ENCODE peak calls at places on chromosomes 2 and 18, in five cellular contexts. F, N, Q, W and P are unnamed samples.

GRCh38 chr2:583666-584065 is 93.5 kb downstream of the TMEM18 start:
- DNase-seq in F (no peak), N (no peak), Q (peak; percentile 36), W (no peak), P (no peak)

GRCh38 chr2:184692137-184692734 is 93.9 kb downstream of the ZNF804A start:
- DNase-seq in F (no peak), N (no peak), Q (no peak), W (no peak), P (no peak)

GRCh38 chr2:143161982-143162837 is 33.0 kb downstream of the ARHGAP15 start:
- DNase-seq in F (peak; percentile 21), N (peak; percentile 35), Q (no peak), W (no peak), P (peak; percentile 47)

GRCh38 chr2:143936758-143937562 is 583.0 kb downstream of the ZEB2 start:
- DNase-seq in F (no peak), N (no peak), Q (no peak), W (peak; percentile 68), P (no peak)

GRCh38 chr2:14982790-14983189 is 350.3 kb downstream of the LRATD1 start:
- DNase-seq in F (no peak), N (no peak), Q (no peak), W (no peak), P (no peak)

GRCh38 chr2:241885701-241886643 is 16.4 kb downstream of the RTP5 start:
- DNase-seq in F (no peak), N (no peak), Q (no peak), W (no peak), P (no peak)

GRCh38 chr2:201234167-201235139 is 25.9 kb upstream of the CASP8 start:
- DNase-seq in F (no peak), N (no peak), Q (no peak), W (no peak), P (no peak)

GRCh38 chr2:237438082-237438925 is 24.3 kb upstream of the COL6A3 start:
- DNase-seq in F (no peak), N (no peak), Q (no peak), W (no peak), P (peak; percentile 44)

GRCh38 chr2:239927424-239927981 is 97.6 kb downstream of the NDUFA10 start:
- DNase-seq in F (peak; percentile 61), N (peak; percentile 19), Q (peak; percentile 54), W (peak; percentile 53), P (peak; percentile 73)

GRCh38 chr2:127104881-127105655 is 1.9 kb downstream of the BIN1 start:
- DNase-seq in F (no peak), N (no peak), Q (no peak), W (peak; percentile 60), P (no peak)

GRCh38 chr2:27494944-27495554 is at the start of gene FNDC4:
- DNase-seq in F (no peak), N (no peak), Q (no peak), W (no peak), P (no peak)

GRCh38 chr2:144449028-144449406 is 70.9 kb downstream of the ZEB2 start:
- DNase-seq in F (no peak), N (no peak), Q (no peak), W (peak; percentile 73), P (no peak)

GRCh38 chr2:179991344-179991743 is 15.8 kb downstream of the CWC22 start:
- DNase-seq in F (no peak), N (no peak), Q (no peak), W (no peak), P (no peak)

GRCh38 chr18:331231-331771 is 63.5 kb upstream of the THOC1 start:
- DNase-seq in F (no peak), N (no peak), Q (no peak), W (no peak), P (no peak)

GRCh38 chr18:76859474-76860339 is 37.4 kb downstream of the ZNF236 start:
- DNase-seq in F (no peak), N (no peak), Q (no peak), W (no peak), P (no peak)

GRCh38 chr18:9615973-9616559 is 1.7 kb upstream of the PPP4R1 start:
- DNase-seq in F (no peak), N (no peak), Q (no peak), W (no peak), P (peak; percentile 81)

GRCh38 chr2:3470856-3471737 is 48.2 kb downstream of the ADI1 start:
- DNase-seq in F (no peak), N (no peak), Q (no peak), W (no peak), P (no peak)

GRCh38 chr2:42101641-42102605 is 54.1 kb downstream of the PKDCC start:
- DNase-seq in F (peak; percentile 61), N (peak; percentile 88), Q (no peak), W (peak; percentile 81), P (peak; percentile 65)

GRCh38 chr2:53593891-53594585 is 173.6 kb upstream of the CHAC2 start:
- DNase-seq in F (peak; percentile 18), N (no peak), Q (no peak), W (no peak), P (peak; percentile 74)

GRCh38 chr2:238729261-238729935 is 118.5 kb upstream of the TWIST2 start:
- DNase-seq in F (no peak), N (no peak), Q (peak; percentile 54), W (no peak), P (no peak)

GRCh38 chr2:121480826-121481225 is 49.9 kb upstream of the RNU4ATAC start:
- DNase-seq in F (no peak), N (no peak), Q (no peak), W (no peak), P (peak; percentile 73)

GRCh38 chr2:79327460-79327859 is 167.9 kb upstream of the REG3A start:
- DNase-seq in F (no peak), N (no peak), Q (no peak), W (no peak), P (no peak)

GRCh38 chr2:222293660-222294630 is 4.9 kb downstream of the PAX3 start:
- DNase-seq in F (no peak), N (no peak), Q (no peak), W (no peak), P (no peak)

GRCh38 chr2:226795281-226796011 is 4.2 kb downstream of the IRS1 start:
- DNase-seq in F (no peak), N (no peak), Q (no peak), W (peak; percentile 68), P (no peak)

GRCh38 chr2:156896294-156896693 is 361.2 kb upstream of the GALNT5 start:
- DNase-seq in F (peak; percentile 39), N (no peak), Q (no peak), W (no peak), P (peak; percentile 68)

GRCh38 chr2:201406077-201406662 is 45.1 kb downstream of the TRAK2 start:
- DNase-seq in F (no peak), N (no peak), Q (no peak), W (no peak), P (peak; percentile 81)

GRCh38 chr2:28621172-28622100 is 125.6 kb downstream of the PLB1 start:
- DNase-seq in F (peak; percentile 93), N (peak; percentile 64), Q (peak; percentile 94), W (peak; percentile 94), P (peak; percentile 96)
- H3K4me3 ChIP-seq in F (no peak overlapping the region), N (peak overlapping the region; percentile 33), Q (no peak overlapping the region), W (no peak overlapping the region), P (no peak overlapping the region)

GRCh38 chr18:79712206-79712857 is 32.7 kb downstream of the CTDP1 start:
- DNase-seq in F (no peak), N (no peak), Q (no peak), W (no peak), P (no peak)
- H3K36me3 ChIP-seq in F (peaks cover under 1% of the 10 kb centered on the region), N (peaks cover 38% of the 10 kb centered on the region), Q (peaks cover 55% of the 10 kb centered on the region), W (peaks cover 91% of the 10 kb centered on the region), P (peaks cover 15% of the 10 kb centered on the region)

DNA sequence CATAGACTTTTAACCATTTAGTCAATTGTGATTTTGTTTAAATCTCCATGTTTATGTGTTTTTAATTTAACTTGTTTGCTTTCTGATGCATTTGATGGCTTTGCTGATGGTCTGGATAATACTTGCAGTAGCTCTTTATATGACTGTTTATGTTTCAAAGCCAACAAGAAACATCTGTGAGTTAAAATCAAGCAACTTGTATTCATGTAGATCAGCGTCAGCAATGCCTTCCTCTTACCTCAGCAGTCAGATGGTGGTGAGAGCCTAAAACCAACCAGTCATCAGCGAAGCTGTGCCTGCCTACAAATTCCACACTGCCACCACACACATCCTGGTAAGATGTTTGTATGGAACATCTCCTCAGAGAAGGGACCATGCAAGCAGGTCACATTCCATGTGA is 231.9 kb downstream of the PTGR3 start:
- DNase-seq in F (no peak), N (no peak), Q (no peak), W (no peak), P (no peak)
- H3K4me3 ChIP-seq in F (no peak overlapping the region), N (no peak overlapping the region), Q (no peak overlapping the region), W (no peak overlapping the region), P (no peak overlapping the region)

DNA sequence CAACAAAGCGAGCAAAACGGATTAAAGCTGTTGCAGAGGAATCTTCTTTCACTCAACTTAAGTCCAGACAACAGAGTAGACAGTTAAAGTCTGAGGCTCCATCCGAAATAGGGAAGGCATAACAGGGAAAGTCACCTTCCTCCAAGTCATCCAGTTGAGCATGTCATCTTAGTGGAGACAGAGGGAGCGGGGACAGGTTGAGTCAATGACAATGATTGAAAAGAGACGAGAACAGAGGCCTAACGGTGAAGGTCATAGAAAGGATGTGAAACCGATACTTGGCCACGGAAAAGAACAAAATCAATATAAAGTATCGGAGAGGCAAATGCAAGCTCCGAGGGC is 446 bp downstream of the C18orf32 start:
- DNase-seq in F (no peak), N (no peak), Q (no peak), W (no peak), P (peak; percentile 34)
- H3K36me3 ChIP-seq in F (peaks cover 2% of the 10 kb centered on the region), N (peaks cover 29% of the 10 kb centered on the region), Q (peaks cover 58% of the 10 kb centered on the region), W (peaks cover 56% of the 10 kb centered on the region), P (peaks cover 11% of the 10 kb centered on the region)

GRCh38 chr2:217941339-217941738 is 61.5 kb downstream of the TNS1 start:
- DNase-seq in F (no peak), N (no peak), Q (no peak), W (no peak), P (no peak)
- H3K4me3 ChIP-seq in F (peak overlapping the region; percentile 69), N (no peak overlapping the region), Q (peak overlapping the region; percentile 84), W (peak overlapping the region; percentile 89), P (no peak overlapping the region)

GRCh38 chr18:31440787-31441186 is 6.8 kb upstream of the DSG3 start:
- DNase-seq in F (no peak), N (no peak), Q (no peak), W (no peak), P (no peak)
- H3K36me3 ChIP-seq in F (no peaks in the 10 kb centered on the region), N (no peaks in the 10 kb centered on the region), Q (no peaks in the 10 kb centered on the region), W (no peaks in the 10 kb centered on the region), P (no peaks in the 10 kb centered on the region)

DNA sequence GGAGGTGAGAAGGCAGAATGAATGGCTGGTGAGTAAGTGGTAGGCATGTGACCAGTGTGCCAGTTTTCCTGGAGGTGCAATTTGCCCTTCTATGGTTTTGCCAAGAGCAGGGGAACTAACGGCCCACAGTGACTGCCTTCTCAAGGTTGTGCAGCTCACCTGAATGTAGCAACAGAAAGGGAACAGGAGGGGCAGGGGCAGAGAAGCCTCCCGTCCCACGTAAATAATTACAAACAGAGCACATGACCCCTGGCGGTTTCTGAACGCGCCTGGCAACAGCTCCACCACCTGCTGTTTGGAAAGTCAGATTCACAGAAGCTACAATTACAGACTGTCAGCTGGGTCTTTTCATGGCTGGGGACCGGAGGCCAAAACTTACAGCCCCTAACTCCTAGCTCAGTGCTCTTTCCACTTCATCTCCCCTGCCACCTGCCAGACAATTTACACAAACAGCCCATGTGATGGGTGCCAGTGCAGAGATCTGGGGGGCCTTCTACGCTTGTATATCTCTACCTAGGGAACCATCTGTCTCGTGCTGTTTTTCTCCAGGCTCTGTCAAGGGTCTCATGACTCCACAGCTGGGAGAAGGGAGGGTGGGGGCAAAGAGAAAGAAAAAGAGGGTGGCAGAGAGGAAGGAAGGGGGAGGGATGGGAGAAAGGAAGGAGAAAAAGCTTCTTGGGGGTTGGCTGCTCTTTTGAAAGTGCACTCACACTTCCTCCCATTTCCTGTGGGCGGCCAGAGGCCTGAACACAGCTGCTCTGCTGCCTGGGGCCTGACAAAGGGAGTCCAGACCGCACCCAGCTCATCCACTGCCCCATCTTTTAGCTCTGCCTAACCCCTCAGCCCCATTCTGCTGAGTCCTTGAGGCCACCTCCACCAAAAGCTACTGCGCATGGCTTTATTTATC is 69.5 kb downstream of the POLR1A start:
- DNase-seq in F (no peak), N (peak; percentile 48), Q (peak; percentile 84), W (peak; percentile 81), P (peak; percentile 87)
- H3K4me3 ChIP-seq in F (no peak overlapping the region), N (peak overlapping the region; percentile 41), Q (no peak overlapping the region), W (no peak overlapping the region), P (no peak overlapping the region)